ENCODE peak calls at places on chromosomes 12 and 14, in six cellular contexts. D is lower leg skin, I is bronchial epithelial cell, A is foreskin keratinocyte, C is cardiac fibroblast, N is astrocyte. B is an unnamed sample.

GRCh38 chr14:50018236-50019210 is 97.8 kb downstream of the VCPKMT start:
- DNase-seq in D (no peak), I (no peak), A (peak; percentile 44), C (peak; percentile 52), N (peak; percentile 55), B (no peak)

GRCh38 chr12:75452675-75453330 is 27.8 kb upstream of the GLIPR1 start:
- DNase-seq in C (peak; percentile 64), I (peak; percentile 74), D (no peak), A (no peak), N (peak; percentile 70), B (no peak)

GRCh38 chr12:127245009-127245408 is 1022.0 kb upstream of the TMEM132C start:
- DNase-seq in D (no peak), I (peak; percentile 63), C (peak; percentile 77), N (peak; percentile 37), A (no peak), B (no peak)

GRCh38 chr14:64755661-64756265 is 51.5 kb downstream of the PLEKHG3 start:
- DNase-seq in A (peak; percentile 99), N (peak; percentile 42), C (peak; percentile 58), I (peak; percentile 95), D (no peak), B (peak; percentile 39)

GRCh38 chr14:88592016-88592415 is 29.2 kb downstream of the ZC3H14 start:
- DNase-seq in C (no peak), A (no peak), D (no peak), N (no peak), I (no peak), B (no peak)

GRCh38 chr12:130463818-130464663 is 126.4 kb downstream of the PIWIL1 start:
- DNase-seq in D (no peak), I (no peak), N (no peak), A (no peak), C (no peak), B (no peak)

GRCh38 chr12:104570174-104570907 is 113.6 kb downstream of the CHST11 start:
- DNase-seq in I (no peak), N (no peak), C (no peak), A (no peak), D (no peak), B (no peak)

GRCh38 chr12:26791328-26791791 is 41.6 kb downstream of the ITPR2 start:
- DNase-seq in I (no peak), N (peak; percentile 72), C (peak; percentile 24), D (no peak), A (no peak), B (no peak)

GRCh38 chr12:97837401-97837800 is 374.8 kb downstream of the RMST start:
- DNase-seq in D (no peak), N (peak; percentile 56), C (peak; percentile 24), I (peak; percentile 84), A (peak; percentile 49), B (no peak)

GRCh38 chr12:80778005-80778541 is 61.4 kb downstream of the MYF5 start:
- DNase-seq in I (peak; percentile 99), N (peak; percentile 93), D (no peak), A (peak; percentile 97), C (peak; percentile 97), B (no peak)

GRCh38 chr12:120684523-120684932 is 2.4 kb upstream of the MLEC start:
- DNase-seq in A (peak; percentile 77), C (peak; percentile 78), N (no peak), D (no peak), I (peak; percentile 74), B (no peak)

GRCh38 chr12:70049596-70050360 is 193.5 kb upstream of the CNOT2 start:
- DNase-seq in I (peak; percentile 94), D (no peak), N (no peak), C (no peak), A (peak; percentile 91), B (peak; percentile 69)

GRCh38 chr12:16939871-16940306 is 333.9 kb upstream of the LMO3 start:
- DNase-seq in A (peak; percentile 59), C (peak; percentile 82), D (no peak), I (peak; percentile 89), N (peak; percentile 66), B (no peak)

GRCh38 chr14:81208489-81208888 is 12.3 kb downstream of the GTF2A1 start:
- DNase-seq in A (no peak), N (no peak), I (no peak), C (no peak), D (peak; percentile 85), B (no peak)

GRCh38 chr12:82414926-82415325 is 56.6 kb downstream of the METTL25 start:
- DNase-seq in C (peak; percentile 43), A (peak; percentile 89), I (peak; percentile 76), D (no peak), N (peak; percentile 67), B (no peak)

GRCh38 chr12:43586646-43587245 is 34.7 kb upstream of the ADAMTS20 start:
- DNase-seq in C (no peak), N (no peak), A (peak; percentile 89), D (no peak), I (peak; percentile 61), B (no peak)

GRCh38 chr12:127501916-127502315 is 765.1 kb upstream of the TMEM132C start:
- DNase-seq in A (no peak), I (no peak), N (no peak), D (no peak), C (no peak), B (no peak)

GRCh38 chr12:118417942-118418341 is 41.6 kb downstream of the SUDS3 start:
- DNase-seq in I (no peak), C (no peak), A (no peak), D (no peak), N (no peak), B (no peak)

GRCh38 chr14:101235042-101235871 is 326.0 kb upstream of the DIO3 start:
- DNase-seq in A (no peak), C (peak; percentile 33), N (peak; percentile 16), D (peak; percentile 86), I (peak; percentile 5), B (no peak)

GRCh38 chr14:80507292-80507869 is 296.1 kb upstream of the DIO2 start:
- DNase-seq in I (no peak), N (no peak), D (no peak), C (no peak), A (no peak), B (no peak)

GRCh38 chr12:64025174-64025958 is 180.9 kb downstream of the SRGAP1 start:
- DNase-seq in N (no peak), A (no peak), I (no peak), C (no peak), D (no peak), B (no peak)

GRCh38 chr14:24578558-24578957 is 2.5 kb upstream of the CTSG start:
- DNase-seq in I (no peak), D (no peak), A (no peak), C (no peak), N (no peak), B (no peak)

GRCh38 chr14:90518075-90518940 is 121.5 kb downstream of the CALM1 start:
- DNase-seq in D (no peak), C (no peak), I (no peak), N (no peak), A (no peak), B (no peak)

GRCh38 chr12:123115409-123116111 is 35.3 kb downstream of the PITPNM2 start:
- DNase-seq in D (no peak), A (peak; percentile 90), N (peak; percentile 97), I (no peak), C (peak; percentile 96), B (no peak)

GRCh38 chr12:117202556-117202955 is 12.3 kb upstream of the FBXO21 start:
- DNase-seq in D (no peak), A (no peak), C (no peak), N (no peak), I (no peak), B (no peak)

DNA sequence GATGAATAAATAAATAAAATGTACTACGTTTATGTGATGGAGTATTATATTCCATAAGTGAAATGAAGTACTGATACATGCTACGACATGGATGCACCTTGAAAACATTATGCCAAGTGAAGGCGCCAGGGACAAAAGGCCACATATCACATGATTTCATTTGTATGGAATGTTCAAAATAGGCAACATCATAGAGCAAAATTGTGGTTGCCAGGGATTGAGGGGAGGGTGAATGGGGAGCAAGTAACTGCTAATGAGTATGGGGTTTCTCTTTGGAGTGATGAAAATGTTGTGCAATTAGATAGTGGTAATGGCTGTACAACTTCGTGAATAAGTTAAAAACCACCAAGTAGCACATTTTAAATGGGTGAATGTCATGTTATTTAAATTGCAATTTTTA is 132.8 kb downstream of the SLC38A4 start:
- DNase-seq in I (no peak), A (no peak), C (no peak), D (no peak), N (no peak), B (no peak)
- TF ChIP-seq CTCF in I (no peak), A (no peak), C (no peak), D (no peak), N (no peak), B (no peak)

GRCh38 chr12:93802698-93803097 is 125.5 kb downstream of the CRADD start:
- DNase-seq in A (no peak), D (no peak), C (peak; percentile 47), N (no peak), I (no peak), B (no peak)
- TF ChIP-seq CTCF in A (peak; percentile 51), D (no peak), C (peak; percentile 28), N (no peak), I (no peak), B (no peak)

GRCh38 chr12:115666168-115666567 is 611.3 kb downstream of the MED13L start:
- DNase-seq in I (no peak), A (no peak), C (no peak), D (no peak), N (no peak), B (no peak)

GRCh38 chr12:115660211-115660805 is 617.2 kb downstream of the MED13L start:
- DNase-seq in A (peak; percentile 53), N (no peak), D (no peak), C (peak; percentile 88), I (no peak), B (no peak)

GRCh38 chr12:115657081-115658013 is 620.1 kb downstream of the MED13L start:
- DNase-seq in I (peak; percentile 66), A (peak; percentile 72), N (no peak), D (no peak), C (peak; percentile 50), B (no peak)

GRCh38 chr12:115659422-115659821 is 618.1 kb downstream of the MED13L start:
- DNase-seq in A (no peak), C (no peak), D (no peak), I (no peak), N (no peak), B (no peak)

DNA sequence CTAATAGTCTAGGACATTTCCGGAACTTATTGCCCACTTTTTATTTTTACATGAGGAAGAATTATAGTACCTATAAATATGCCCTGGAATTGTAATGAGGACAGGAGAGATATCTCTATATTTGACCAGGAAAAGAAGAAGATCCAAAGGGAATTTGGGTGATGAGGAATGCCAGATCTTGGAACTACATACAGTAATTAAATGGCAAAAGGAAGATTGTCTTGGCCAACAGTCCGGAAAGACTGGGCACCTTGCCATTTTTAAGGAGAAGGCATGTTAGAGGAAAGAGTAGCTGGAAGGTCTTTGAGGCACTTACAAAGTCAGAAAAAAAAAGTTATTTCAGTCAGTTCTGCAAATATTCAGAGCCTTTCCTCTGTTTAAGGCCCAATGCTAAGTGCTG is 616.4 kb downstream of the MED13L start:
- DNase-seq in I (no peak), D (no peak), A (no peak), N (no peak), C (peak; percentile 52), B (no peak)
- TF ChIP-seq CTCF in I (no peak), D (no peak), A (no peak), N (no peak), C (no peak), B (no peak)

DNA sequence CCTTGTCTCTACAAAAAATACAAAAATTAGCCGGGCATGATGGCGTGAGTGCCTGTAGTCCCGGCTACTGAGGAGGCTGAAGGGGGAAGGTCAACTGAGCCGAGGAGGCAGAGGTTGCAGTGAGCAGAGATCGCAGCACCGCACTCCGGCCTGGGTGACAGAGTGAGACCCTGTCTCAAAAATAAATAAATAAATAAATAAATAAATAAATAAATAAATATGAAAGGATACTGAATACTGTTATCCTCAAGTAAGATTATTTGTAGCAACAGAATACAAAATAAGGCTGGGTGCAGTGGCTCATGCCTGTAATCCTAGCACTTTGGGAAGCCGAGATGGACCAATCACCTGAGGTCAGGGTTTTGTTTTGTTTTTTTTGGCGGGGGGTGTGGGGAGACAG is 1.9 kb downstream of the RNF41 start:
- DNase-seq in N (no peak), D (no peak), C (no peak), I (no peak), A (no peak), B (no peak)
- TF ChIP-seq CTCF in N (no peak), D (no peak), C (no peak), I (no peak), A (no peak), B (no peak)